ENCODE peak calls at places on chromosomes 11 and 22, in ten cellular contexts. D, H, U, R, P, W, J, Q, F and V are unnamed samples.

GRCh38 chr11:119236891-119237290 is 30.8 kb downstream of the CBL start:
- DNase-seq in D (no peak), H (no peak), U (no peak), R (no peak), P (no peak), W (no peak), J (no peak), Q (no peak), F (no peak), V (no peak)

GRCh38 chr11:27241316-27242122 is 121.5 kb downstream of the CCDC34 start:
- DNase-seq in D (no peak), H (no peak), U (no peak), R (no peak), P (no peak), W (no peak), J (peak; percentile 56), Q (peak; percentile 92), F (no peak), V (no peak)

GRCh38 chr11:2741377-2742131 is 41.8 kb upstream of the KCNQ1OT1 start:
- DNase-seq in D (no peak), H (no peak), U (no peak), R (peak; percentile 64), P (no peak), W (no peak), J (peak; percentile 93), Q (no peak), F (peak; percentile 23), V (peak; percentile 62)

GRCh38 chr11:114108501-114109205 is 49.1 kb downstream of the ZBTB16 start:
- DNase-seq in D (no peak), H (no peak), U (no peak), R (no peak), P (no peak), W (no peak), J (no peak), Q (no peak), F (no peak), V (no peak)

GRCh38 chr11:7436657-7437056 is 48.6 kb upstream of the OLFML1 start:
- DNase-seq in D (peak; percentile 15), H (no peak), U (no peak), R (no peak), P (no peak), W (peak; percentile 89), J (no peak), Q (no peak), F (no peak), V (peak; percentile 53)

GRCh38 chr11:65861165-65861505 is 902 bp downstream of the MUS81 start:
- DNase-seq in D (peak; percentile 31), H (no peak), U (no peak), R (no peak), P (peak; percentile 43), W (no peak), J (no peak), Q (no peak), F (no peak), V (peak; percentile 53)

GRCh38 chr11:96055706-96056387 is 131.9 kb upstream of the MTMR2 start:
- DNase-seq in D (no peak), H (no peak), U (no peak), R (no peak), P (peak; percentile 43), W (no peak), J (peak; percentile 60), Q (peak; percentile 26), F (no peak), V (no peak)

GRCh38 chr11:825366-826231 is 2.1 kb upstream of the CRACR2B start:
- DNase-seq in D (peak; percentile 31), H (no peak), U (peak; percentile 80), R (no peak), P (no peak), W (no peak), J (no peak), Q (no peak), F (no peak), V (no peak)

GRCh38 chr11:5575159-5575558 is 5.5 kb upstream of the OR52B6 start:
- DNase-seq in D (no peak), H (no peak), U (no peak), R (no peak), P (no peak), W (no peak), J (no peak), Q (no peak), F (no peak), V (no peak)

GRCh38 chr11:26231252-26231661 is 100.7 kb upstream of the ANO3 start:
- DNase-seq in D (no peak), H (no peak), U (no peak), R (no peak), P (no peak), W (no peak), J (peak; percentile 27), Q (peak; percentile 94), F (no peak), V (no peak)

GRCh38 chr11:62352355-62353336 is 15.4 kb downstream of the ASRGL1 start:
- DNase-seq in D (no peak), H (no peak), U (no peak), R (no peak), P (no peak), W (no peak), J (no peak), Q (no peak), F (no peak), V (no peak)

GRCh38 chr11:17642370-17642769 is 77.0 kb upstream of the MYOD1 start:
- DNase-seq in D (no peak), H (no peak), U (no peak), R (no peak), P (no peak), W (no peak), J (no peak), Q (no peak), F (no peak), V (no peak)

DNA sequence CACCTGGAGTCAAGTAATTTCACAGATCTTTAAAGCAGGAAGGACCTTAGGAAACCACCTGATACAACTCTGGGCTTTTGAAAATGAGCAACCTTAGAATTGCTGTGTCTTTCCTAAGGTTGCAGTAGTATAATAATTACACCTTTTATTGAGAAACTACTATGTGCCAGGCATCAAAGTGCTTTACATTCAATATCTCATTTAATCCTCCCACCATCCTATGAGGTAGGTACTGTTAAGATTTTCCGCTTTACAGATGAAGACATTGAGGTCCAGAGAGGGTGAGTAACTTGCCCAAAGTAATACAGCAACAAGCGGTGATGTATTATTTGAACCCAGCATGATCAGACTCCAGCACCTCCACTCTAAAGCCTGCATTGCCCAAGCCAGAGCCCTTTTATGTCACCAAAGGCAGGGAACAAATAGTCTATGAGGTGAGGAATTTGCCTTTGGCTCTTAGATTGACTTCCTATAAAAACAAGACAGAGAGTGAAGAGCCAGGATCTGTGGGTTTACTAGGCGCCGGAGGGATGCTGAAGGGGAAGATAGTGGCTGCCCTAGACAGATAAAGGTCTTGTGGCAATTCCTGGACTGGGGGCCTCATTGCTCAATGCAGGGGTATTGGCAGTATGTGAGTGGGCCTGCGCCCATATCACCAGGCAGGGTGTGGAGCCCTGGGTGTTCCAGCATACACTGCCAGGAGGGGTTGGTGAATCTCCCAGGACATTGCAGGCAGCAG is 157.1 kb downstream of the FBXO7 start:
- DNase-seq in D (no peak), H (no peak), U (no peak), R (no peak), P (no peak), W (no peak), J (no peak), Q (no peak), F (no peak), V (no peak)
- H3K27ac ChIP-seq in D (no peak overlapping the region), H (no peak overlapping the region), U (no peak overlapping the region), R (no peak overlapping the region), P (no peak overlapping the region), W (no peak overlapping the region), J (no peak overlapping the region), Q (no peak overlapping the region), F (no peak overlapping the region), V (no peak overlapping the region)

GRCh38 chr11:23954730-23955129 is 542.1 kb upstream of the LUZP2 start:
- DNase-seq in D (no peak), H (no peak), U (no peak), R (no peak), P (no peak), W (no peak), J (no peak), Q (no peak), F (no peak), V (no peak)

GRCh38 chr11:23957309-23957708 is 539.5 kb upstream of the LUZP2 start:
- DNase-seq in D (no peak), H (no peak), U (no peak), R (no peak), P (no peak), W (no peak), J (peak; percentile 40), Q (no peak), F (no peak), V (no peak)

GRCh38 chr11:23961503-23962338 is 535.1 kb upstream of the LUZP2 start:
- DNase-seq in D (no peak), H (no peak), U (no peak), R (peak; percentile 66), P (no peak), W (no peak), J (no peak), Q (no peak), F (no peak), V (no peak)

GRCh38 chr11:23956586-23956985 is 540.3 kb upstream of the LUZP2 start:
- DNase-seq in D (no peak), H (no peak), U (no peak), R (no peak), P (no peak), W (no peak), J (no peak), Q (no peak), F (no peak), V (no peak)

GRCh38 chr11:23959466-23959865 is 537.4 kb upstream of the LUZP2 start:
- DNase-seq in D (no peak), H (peak; percentile 45), U (no peak), R (no peak), P (no peak), W (no peak), J (no peak), Q (no peak), F (no peak), V (no peak)
- H3K4me3 ChIP-seq in D (no peak overlapping the region), H (peak overlapping the region; percentile 13), U (no peak overlapping the region), R (no peak overlapping the region), P (no peak overlapping the region), W (no peak overlapping the region), J (no peak overlapping the region), Q (no peak overlapping the region), F (no peak overlapping the region), V (no peak overlapping the region)

GRCh38 chr22:37232140-37232998 is 11.7 kb downstream of the RAC2 start:
- DNase-seq in D (no peak), H (no peak), U (no peak), R (peak; percentile 76), P (no peak), W (peak; percentile 57), J (no peak), Q (no peak), F (no peak), V (peak; percentile 42)
- H3K4me1 ChIP-seq in D (no peaks in the 10 kb centered on the region), H (no peaks in the 10 kb centered on the region), U (peaks cover 5% of the 10 kb centered on the region), R (peaks cover 99% of the 10 kb centered on the region), P (no peaks in the 10 kb centered on the region), W (peaks cover 90% of the 10 kb centered on the region), J (no peaks in the 10 kb centered on the region), Q (peaks cover 52% of the 10 kb centered on the region), F (peaks cover 99% of the 10 kb centered on the region), V (no peaks in the 10 kb centered on the region)

DNA sequence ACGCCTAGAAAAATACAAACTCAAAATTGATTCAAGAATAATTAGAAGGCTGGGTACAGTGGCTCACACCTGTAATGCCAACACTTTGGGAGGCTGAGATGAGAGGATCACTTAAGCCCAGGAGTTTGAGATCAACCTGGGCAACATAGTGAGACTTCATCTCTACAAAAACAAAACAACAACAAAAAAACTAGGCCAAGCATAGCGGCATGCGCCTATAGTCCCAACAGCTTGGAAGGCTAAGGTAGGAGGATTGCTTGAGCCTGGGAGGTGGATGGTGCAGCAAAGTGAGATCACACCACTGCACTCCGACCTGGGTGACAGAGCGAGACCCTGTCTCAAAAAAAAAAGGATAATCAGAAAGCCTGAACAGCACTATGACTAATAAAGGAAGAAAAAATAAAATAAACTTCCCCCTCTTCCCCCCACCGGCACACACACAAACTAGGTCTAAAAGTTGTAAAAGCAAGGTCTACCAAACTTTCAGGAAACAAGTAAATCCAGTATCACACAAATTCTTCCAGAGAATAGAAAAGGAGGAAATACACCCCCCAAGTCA is 35.8 kb downstream of the RRAS2 start:
- DNase-seq in D (no peak), H (no peak), U (no peak), R (no peak), P (no peak), W (no peak), J (no peak), Q (no peak), F (no peak), V (no peak)
- H3K27ac ChIP-seq in D (no peak overlapping the region), H (peak overlapping the region; percentile 3), U (no peak overlapping the region), R (no peak overlapping the region), P (no peak overlapping the region), W (no peak overlapping the region), J (no peak overlapping the region), Q (peak overlapping the region; percentile 13), F (no peak overlapping the region), V (no peak overlapping the region)